ENCODE peak calls at places on chromosomes 7 and 10, in nine cellular contexts. I is A549, Y is GM23338, K is K562, O is HL-60, Z is HepG2, A is GM12878, X is SK-N-SH, M is HCT116. S is an unnamed sample.

GRCh38 chr10:116891208-116891607 is 41.9 kb downstream of the ENO4 start:
- DNase-seq in Y (no peak), K (no peak), M (no peak), A (no peak), I (no peak), O (no peak), Z (no peak), X (peak), S (no peak)

GRCh38 chr7:26555971-26556830 is 264.5 kb downstream of the SNX10 start:
- DNase-seq in X (peak), I (no peak), Z (no peak), A (no peak), Y (no peak), K (no peak), M (no peak), O (no peak), S (no peak)

GRCh38 chr10:6522230-6522629 is 57.8 kb downstream of the PRKCQ start:
- DNase-seq in O (no peak), I (peak), A (no peak), M (no peak), Y (no peak), K (no peak), X (no peak), Z (no peak), S (no peak)

GRCh38 chr10:104406715-104407517 is 53.3 kb downstream of the CFAP58 start:
- DNase-seq in A (no peak), O (no peak), Z (peak), K (no peak), Y (peak), M (peak), X (peak), I (peak), S (peak)

GRCh38 chr10:16381083-16381482 is 55.7 kb upstream of the PTER start:
- DNase-seq in A (peak), X (no peak), M (peak), Y (no peak), I (peak), K (no peak), O (no peak), Z (peak), S (peak)

GRCh38 chr10:29253096-29254029 is 35.5 kb upstream of the LYZL1 start:
- DNase-seq in Z (no peak), Y (no peak), O (no peak), M (no peak), I (no peak), K (no peak), X (no peak), A (no peak), S (no peak)

GRCh38 chr7:150983893-150984368 is 5.8 kb upstream of the KCNH2 start:
- DNase-seq in I (no peak), M (no peak), Z (no peak), O (no peak), Y (peak), X (no peak), A (no peak), K (peak), S (no peak)

GRCh38 chr7:158828343-158829020 is 827 bp downstream of the ESYT2 start:
- DNase-seq in Z (no peak), A (no peak), I (no peak), O (peak), Y (peak), M (no peak), K (peak), X (peak), S (no peak)

GRCh38 chr10:80501381-80501912 is 36.3 kb upstream of the SH2D4B start:
- DNase-seq in I (no peak), X (no peak), K (no peak), Y (no peak), M (no peak), A (no peak), O (no peak), Z (no peak), S (no peak)

GRCh38 chr7:48025630-48026029 is 3.3 kb downstream of the SUN3 start:
- DNase-seq in I (no peak), Y (no peak), O (no peak), K (no peak), X (no peak), M (no peak), A (no peak), Z (peak), S (no peak)

GRCh38 chr10:48614481-48615383 is 9.9 kb upstream of the ARHGAP22 start:
- DNase-seq in X (no peak), I (peak), O (no peak), M (no peak), Z (no peak), A (peak), Y (peak), K (no peak), S (no peak)

GRCh38 chr7:50303082-50303893 is 1.2 kb upstream of the IKZF1 start:
- DNase-seq in K (no peak), I (no peak), Z (no peak), M (no peak), O (no peak), X (peak), Y (peak), A (no peak), S (no peak)

GRCh38 chr7:147774461-147774860 is 816.1 kb upstream of the C7orf33 start:
- DNase-seq in Z (no peak), A (no peak), Y (no peak), M (no peak), X (no peak), K (no peak), I (no peak), O (no peak), S (no peak)

GRCh38 chr10:131891196-131891928 is 9.4 kb upstream of the PPP2R2D start:
- DNase-seq in O (no peak), Z (peak), I (peak), Y (peak), K (peak), A (no peak), M (no peak), X (peak), S (no peak)

GRCh38 chr7:2689951-2690705 is 2.1 kb downstream of the AMZ1 start:
- DNase-seq in A (no peak), Z (no peak), K (no peak), X (no peak), O (no peak), I (no peak), Y (no peak), M (no peak), S (no peak)

GRCh38 chr7:28151965-28152364 is 28.6 kb downstream of the JAZF1 start:
- DNase-seq in Z (no peak), Y (no peak), X (no peak), M (no peak), A (peak), K (no peak), O (no peak), I (no peak), S (no peak)

GRCh38 chr10:108801220-108801619 is 1122.1 kb downstream of the XPNPEP1 start:
- DNase-seq in M (no peak), A (no peak), X (no peak), I (no peak), K (no peak), Z (no peak), Y (no peak), O (no peak), S (no peak)

GRCh38 chr7:18123508-18124239 is 96.0 kb upstream of the PRPS1L1 start:
- DNase-seq in Z (no peak), O (no peak), K (no peak), M (no peak), Y (no peak), I (no peak), X (no peak), A (no peak), S (no peak)

GRCh38 chr10:85548038-85548437 is 818.6 kb downstream of the GRID1 start:
- DNase-seq in X (peak), A (peak), Y (peak), M (peak), Z (peak), K (no peak), O (no peak), I (peak), S (peak)

GRCh38 chr10:57807906-57808305 is 459.8 kb downstream of the IPMK start:
- DNase-seq in A (no peak), K (no peak), X (no peak), Y (peak), I (no peak), M (no peak), O (no peak), Z (no peak), S (no peak)

GRCh38 chr7:96996937-96997511 is 8.3 kb upstream of the DLX6 start:
- DNase-seq in Z (no peak), X (no peak), K (no peak), M (no peak), I (no peak), O (no peak), Y (no peak), A (no peak), S (no peak)

GRCh38 chr7:1742555-1743303 is 72.7 kb downstream of the ELFN1 start:
- DNase-seq in Z (no peak), I (no peak), Y (no peak), K (peak), O (peak), A (no peak), X (peak), M (no peak), S (no peak)

GRCh38 chr7:84207620-84208019 is 13.0 kb upstream of the SEMA3A start:
- DNase-seq in K (no peak), M (no peak), Z (no peak), X (no peak), O (no peak), Y (no peak), I (no peak), A (no peak), S (no peak)

GRCh38 chr7:102030696-102031095 is 213.3 kb downstream of the CUX1 start:
- DNase-seq in O (no peak), Y (no peak), I (no peak), M (no peak), A (peak), K (no peak), Z (no peak), X (no peak), S (no peak)

GRCh38 chr10:89086801-89087513 is 96.4 kb downstream of the FAS start:
- DNase-seq in I (no peak), O (peak), M (no peak), Y (peak), X (no peak), A (no peak), K (no peak), Z (no peak), S (no peak)

GRCh38 chr10:62934258-62934657 is 118.1 kb upstream of the EGR2 start:
- DNase-seq in Y (no peak), X (no peak), O (peak), M (peak), A (no peak), I (no peak), Z (no peak), K (no peak), S (no peak)

GRCh38 chr10:77236029-77236428 is 401.6 kb downstream of the KCNMA1 start:
- DNase-seq in O (no peak), X (no peak), K (no peak), A (no peak), Y (no peak), I (no peak), Z (no peak), M (no peak), S (no peak)

GRCh38 chr7:107644704-107645083 is 15.9 kb upstream of the SLC26A4 start:
- DNase-seq in M (no peak), Y (no peak), O (no peak), X (no peak), A (no peak), K (no peak), Z (no peak), I (no peak), S (no peak)

GRCh38 chr7:16431646-16432424 is 10.5 kb upstream of the CRPPA start:
- DNase-seq in M (peak), I (peak), O (no peak), X (peak), A (no peak), Z (peak), Y (peak), K (peak), S (no peak)

GRCh38 chr7:124267154-124267553 is 234.3 kb upstream of the TMEM229A start:
- DNase-seq in O (no peak), Z (no peak), K (no peak), Y (no peak), X (no peak), A (no peak), M (no peak), I (no peak), S (no peak)

DNA sequence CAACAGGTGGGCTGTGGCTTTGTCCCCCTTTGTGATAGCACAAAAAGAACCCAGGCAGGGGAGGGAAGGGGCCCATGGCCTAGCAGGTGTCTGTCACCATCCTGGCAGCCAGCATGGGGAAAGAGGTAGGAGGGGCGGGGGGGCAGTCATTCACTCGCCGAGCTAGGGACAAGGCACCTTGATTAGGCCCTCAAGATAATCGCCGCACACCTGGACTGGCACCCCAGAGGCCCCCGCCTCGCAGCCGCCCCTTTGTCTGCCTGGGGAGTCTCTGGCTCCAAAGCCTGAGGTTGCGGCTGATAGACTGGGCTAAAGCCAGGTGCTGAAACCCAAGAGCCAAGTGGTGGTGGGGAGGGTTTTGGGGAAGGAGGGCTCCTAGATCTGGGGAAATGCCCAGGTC is 151.2 kb upstream of the PCBD1 start:
- DNase-seq in I (no peak), O (no peak), M (no peak), X (no peak), K (no peak), A (no peak), Z (no peak), Y (no peak), S (no peak)
- TF ChIP-seq REST in I (no peak), O (no peak), M (no peak), X (no peak), K (no peak), A (no peak), Z (no peak), Y (no peak), S (no peak)

GRCh38 chr7:85554294-85554877 is 367.5 kb upstream of the SEMA3D start:
- DNase-seq in K (peak), A (no peak), M (peak), Y (peak), I (peak), Z (peak), O (peak), X (peak), S (peak)
- TF ChIP-seq CTCF in K (peak), A (peak), M (peak), Y (peak), I (peak), Z (peak), O (peak), X (peak), S (peak)

DNA sequence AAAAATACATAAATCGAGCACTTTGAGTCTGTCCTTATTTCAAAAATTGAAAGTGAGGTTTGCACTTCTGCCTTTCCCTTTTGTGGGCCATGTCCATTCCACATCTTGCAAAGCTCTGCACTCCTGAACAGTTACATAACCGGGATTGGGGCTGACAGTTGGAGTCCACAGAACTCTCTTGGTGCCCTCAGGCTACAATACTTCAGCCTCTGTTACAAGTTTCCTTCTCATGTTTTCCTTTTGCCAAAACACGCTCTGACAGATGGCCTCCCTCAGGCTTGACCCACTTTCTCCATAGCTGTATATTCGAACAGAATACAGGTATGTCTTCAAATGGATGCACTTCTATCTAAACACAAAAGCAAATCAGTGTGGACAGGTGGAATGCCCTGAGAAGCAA is 335.9 kb downstream of the WDR37 start:
- DNase-seq in X (peak), I (no peak), Y (no peak), M (no peak), O (no peak), A (no peak), Z (no peak), K (no peak), S (no peak)
- TF ChIP-seq REST in X (no peak), I (no peak), Y (no peak), M (no peak), O (no peak), A (no peak), Z (no peak), K (no peak), S (no peak)

DNA sequence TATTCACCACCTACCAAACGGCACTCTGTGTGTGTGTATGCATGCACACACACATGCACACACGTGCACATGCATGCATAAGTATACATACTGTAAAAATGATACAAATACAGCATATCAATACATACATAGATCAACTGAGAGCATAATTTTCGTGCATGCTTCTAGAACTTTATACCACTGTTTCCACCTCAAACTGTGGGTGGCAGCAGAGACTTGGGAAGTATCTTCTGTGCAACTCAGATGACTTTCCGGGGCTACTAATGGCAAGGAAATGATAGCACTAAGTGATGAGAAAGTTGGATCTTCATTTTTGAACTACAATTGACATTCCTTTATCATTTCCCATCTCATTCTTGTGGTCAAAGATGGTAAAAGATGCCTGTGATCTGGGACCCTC is 570.7 kb downstream of the REEP3 start:
- DNase-seq in Y (peak), K (no peak), X (peak), A (no peak), I (no peak), Z (peak), M (no peak), O (no peak), S (no peak)
- TF ChIP-seq CTCF in Y (peak), K (peak), X (peak), A (peak), I (no peak), Z (peak), M (peak), O (no peak), S (peak)